ENCODE peak calls at places on chromosomes 5 and 9, in six cellular contexts. F, H, Z, W, G and K are unnamed samples. For H3K9me3, the result is how much of the 10 kb centered on the place peaks cover.

GRCh38 chr9:99031319-99031718 is 73.6 kb upstream of the TGFBR1 start:
- DNase-seq in F (no peak), H (no peak), Z (no peak), W (no peak), G (no peak), K (no peak)

GRCh38 chr9:19186240-19186639 is 44.3 kb upstream of the DENND4C start:
- DNase-seq in F (no peak), H (no peak), Z (no peak), W (no peak), G (no peak), K (no peak)

GRCh38 chr9:98882569-98882923 is 61.2 kb upstream of the COL15A1 start:
- DNase-seq in F (peak), H (no peak), Z (no peak), W (no peak), G (no peak), K (no peak)

GRCh38 chr5:67028371-67028770 is 168.2 kb downstream of the CD180 start:
- DNase-seq in F (no peak), H (no peak), Z (no peak), W (no peak), G (no peak), K (no peak)

GRCh38 chr9:20309209-20309608 is 313.1 kb downstream of the MLLT3 start:
- DNase-seq in F (no peak), H (no peak), Z (no peak), W (no peak), G (no peak), K (no peak)

GRCh38 chr5:24804221-24804681 is 159.5 kb upstream of the CDH10 start:
- DNase-seq in F (no peak), H (no peak), Z (peak), W (no peak), G (no peak), K (no peak)

GRCh38 chr5:68046445-68046844 is 169.1 kb upstream of the PIK3R1 start:
- DNase-seq in F (no peak), H (no peak), Z (peak), W (no peak), G (no peak), K (no peak)

GRCh38 chr5:133819977-133820471 is 148.4 kb downstream of the C5orf15 start:
- DNase-seq in F (peak), H (no peak), Z (no peak), W (no peak), G (no peak), K (no peak)

GRCh38 chr5:173867173-173867679 is 20.9 kb upstream of the CPEB4 start:
- DNase-seq in F (no peak), H (no peak), Z (no peak), W (no peak), G (no peak), K (no peak)

GRCh38 chr5:135356522-135357318 is 42.3 kb downstream of the MACROH2A1 start:
- DNase-seq in F (peak), H (no peak), Z (no peak), W (no peak), G (peak), K (no peak)

GRCh38 chr5:139197710-139198669 is at the start of gene SIL1:
- DNase-seq in F (peak), H (peak), Z (peak), W (peak), G (peak), K (peak)

GRCh38 chr5:179534431-179534830 is 15.9 kb upstream of the RUFY1 start:
- DNase-seq in F (no peak), H (no peak), Z (no peak), W (no peak), G (no peak), K (no peak)

GRCh38 chr5:33231935-33232334 is 208.8 kb upstream of the TARS1 start:
- DNase-seq in F (no peak), H (no peak), Z (no peak), W (no peak), G (no peak), K (no peak)

GRCh38 chr9:136120438-136120844 is 1.8 kb upstream of the TMEM250 start:
- DNase-seq in F (no peak), H (no peak), Z (no peak), W (no peak), G (no peak), K (no peak)

GRCh38 chr5:169450464-169450863 is 133.1 kb upstream of the SPDL1 start:
- DNase-seq in F (no peak), H (no peak), Z (no peak), W (no peak), G (no peak), K (no peak)

GRCh38 chr5:78221964-78222451 is 72.5 kb downstream of the AP3B1 start:
- DNase-seq in F (no peak), H (no peak), Z (peak), W (no peak), G (no peak), K (no peak)

GRCh38 chr9:2087500-2088313 is 72.6 kb downstream of the SMARCA2 start:
- DNase-seq in F (no peak), H (no peak), Z (peak), W (no peak), G (no peak), K (no peak)

GRCh38 chr9:124768275-124768674 is 2.8 kb downstream of the NR6A1 start:
- DNase-seq in F (no peak), H (no peak), Z (no peak), W (no peak), G (no peak), K (no peak)

GRCh38 chr5:59366784-59367183 is 526.7 kb downstream of the PDE4D start:
- DNase-seq in F (no peak), H (no peak), Z (no peak), W (no peak), G (no peak), K (no peak)

GRCh38 chr9:96875460-96876142 is 21.3 kb upstream of the ZNF782 start:
- DNase-seq in F (no peak), H (peak), Z (peak), W (peak), G (peak), K (peak)

GRCh38 chr5:129379406-129379805 is 80.7 kb upstream of the ADAMTS19 start:
- DNase-seq in F (no peak), H (no peak), Z (peak), W (no peak), G (no peak), K (no peak)

GRCh38 chr5:180281706-180282105 is 10.2 kb downstream of the MAPK9 start:
- DNase-seq in F (no peak), H (no peak), Z (no peak), W (no peak), G (no peak), K (no peak)

GRCh38 chr9:136949817-136950655 is 2.0 kb upstream of the LCN12 start:
- DNase-seq in F (peak), H (peak), Z (peak), W (peak), G (peak), K (peak)

GRCh38 chr9:20188616-20189212 is 399.9 kb upstream of the SLC24A2 start:
- DNase-seq in F (no peak), H (no peak), Z (no peak), W (no peak), G (no peak), K (no peak)

GRCh38 chr5:154366353-154366752 is 79.4 kb upstream of the SAP30L start:
- DNase-seq in F (no peak), H (no peak), Z (no peak), W (no peak), G (no peak), K (no peak)

GRCh38 chr9:102114557-102114956 is 376.1 kb upstream of the GRIN3A start:
- DNase-seq in F (no peak), H (no peak), Z (no peak), W (no peak), G (no peak), K (no peak)

GRCh38 chr9:127118597-127119318 is 3.7 kb downstream of the ANGPTL2 start:
- DNase-seq in F (no peak), H (no peak), Z (no peak), W (no peak), G (no peak), K (no peak)

GRCh38 chr5:67283275-67283987 is 86.8 kb upstream of the CD180 start:
- DNase-seq in F (no peak), H (no peak), Z (no peak), W (no peak), G (no peak), K (no peak)

GRCh38 chr9:75866273-75866871 is 24.1 kb upstream of the PCSK5 start:
- DNase-seq in F (no peak), H (no peak), Z (peak), W (no peak), G (peak), K (peak)

GRCh38 chr5:169223595-169223953 is 77.4 kb downstream of the SLIT3 start:
- DNase-seq in F (no peak), H (no peak), Z (no peak), W (no peak), G (no peak), K (peak)

GRCh38 chr5:102719886-102720285 is 35.2 kb upstream of the PAM start:
- DNase-seq in F (no peak), H (no peak), Z (no peak), W (no peak), G (no peak), K (no peak)

GRCh38 chr9:35401011-35401410 is 88.9 kb upstream of the RUSC2 start:
- DNase-seq in F (no peak), H (no peak), Z (no peak), W (no peak), G (no peak), K (no peak)

GRCh38 chr5:130549884-130550552 is 615.0 kb downstream of the HINT1 start:
- DNase-seq in F (no peak), H (no peak), Z (peak), W (no peak), G (no peak), K (no peak)

GRCh38 chr5:141384471-141385267 is 2.1 kb downstream of the PCDHGA7 start:
- DNase-seq in F (peak), H (no peak), Z (no peak), W (no peak), G (no peak), K (no peak)
- H3K9me3 ChIP-seq in F (under half), H (under half), Z (under half), W (under half), G (under half), K (under half)

GRCh38 chr5:963673-964531 is 44.7 kb upstream of the NKD2 start:
- DNase-seq in F (no peak), H (no peak), Z (no peak), W (no peak), G (no peak), K (no peak)
- H3K4me3 ChIP-seq in F (no peak), H (peak), Z (no peak), W (peak), G (no peak), K (no peak)

DNA sequence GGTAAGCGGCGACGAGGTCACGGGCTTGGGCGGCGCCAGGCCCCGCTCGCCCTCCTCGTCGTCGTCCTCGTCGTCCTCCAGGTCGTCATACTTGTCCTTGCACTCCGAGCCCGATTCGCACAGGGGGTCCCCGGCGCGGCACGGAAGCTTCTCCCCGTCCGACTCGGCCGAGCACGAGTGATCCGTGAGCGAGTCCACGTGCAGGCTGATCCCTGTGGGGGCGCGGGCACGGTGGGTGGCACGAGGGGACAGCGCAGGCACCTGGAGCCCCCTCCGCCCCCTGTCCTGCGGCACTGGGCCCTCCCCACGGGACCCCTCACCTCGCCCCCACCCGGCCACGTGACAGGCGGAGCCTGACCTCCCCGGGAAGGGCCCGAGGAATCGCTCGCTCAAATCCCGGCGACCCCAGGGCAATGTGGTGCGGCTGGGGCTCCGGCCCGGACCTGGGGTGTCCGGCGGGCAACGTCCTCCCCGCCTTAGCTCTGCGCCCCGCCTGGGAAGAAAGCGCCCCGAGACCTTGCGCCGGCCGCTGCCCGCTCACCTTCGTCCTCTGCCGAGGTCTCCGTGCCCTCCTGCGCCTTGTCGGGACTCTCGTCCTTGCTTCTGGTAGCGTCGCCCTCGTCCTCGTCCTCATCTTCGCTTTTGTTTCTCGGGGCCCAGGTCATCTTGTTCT is 2.5 kb downstream of the IRX2 start:
- DNase-seq in F (no peak), H (no peak), Z (no peak), W (no peak), G (no peak), K (no peak)
- H3K9me3 ChIP-seq in F (under half), H (under half), Z (under half), W (under half), G (under half), K (under half)

GRCh38 chr5:124631874-124632550 is 114.4 kb downstream of the ZNF608 start:
- DNase-seq in F (no peak), H (no peak), Z (no peak), W (no peak), G (no peak), K (no peak)

GRCh38 chr5:124633209-124633608 is 113.2 kb downstream of the ZNF608 start:
- DNase-seq in F (no peak), H (no peak), Z (no peak), W (no peak), G (no peak), K (peak)

GRCh38 chr5:124628251-124628650 is 118.2 kb downstream of the ZNF608 start:
- DNase-seq in F (no peak), H (no peak), Z (no peak), W (no peak), G (no peak), K (no peak)

GRCh38 chr5:124628721-124629596 is 117.5 kb downstream of the ZNF608 start:
- DNase-seq in F (no peak), H (no peak), Z (peak), W (no peak), G (no peak), K (peak)

GRCh38 chr5:124630767-124631704 is 115.4 kb downstream of the ZNF608 start:
- DNase-seq in F (no peak), H (no peak), Z (no peak), W (no peak), G (no peak), K (no peak)
- H3K4me3 ChIP-seq in F (no peak), H (no peak), Z (no peak), W (no peak), G (no peak), K (no peak)

GRCh38 chr9:93750045-93750444 is 173.7 kb downstream of the PHF2 start:
- DNase-seq in F (no peak), H (no peak), Z (no peak), W (no peak), G (no peak), K (no peak)
- H3K9me3 ChIP-seq in F (under half), H (under half), Z (under half), W (under half), G (under half), K (under half)

DNA sequence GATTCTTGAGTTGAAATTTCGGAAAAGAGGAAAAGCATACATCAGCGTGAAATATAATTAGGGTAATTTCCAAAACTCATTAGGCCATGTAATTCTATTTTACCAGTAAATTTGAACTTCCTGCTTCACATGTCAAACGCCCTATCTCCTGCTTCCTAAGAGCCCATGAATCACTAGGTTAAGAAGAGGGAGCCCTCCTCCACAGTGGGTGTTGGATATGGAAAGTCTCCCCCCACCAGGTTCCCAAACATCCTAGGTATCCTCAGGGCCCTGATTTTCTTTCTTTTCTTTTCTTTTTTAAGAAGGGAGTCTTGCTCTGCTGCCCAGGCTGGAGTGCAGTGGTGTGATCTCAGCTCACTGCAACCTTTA is 115.1 kb downstream of the SUSD1 start:
- DNase-seq in F (no peak), H (no peak), Z (no peak), W (no peak), G (no peak), K (no peak)
- H3K4me3 ChIP-seq in F (no peak), H (no peak), Z (no peak), W (no peak), G (no peak), K (no peak)

GRCh38 chr5:2709996-2710689 is 41.3 kb downstream of the IRX2 start:
- DNase-seq in F (no peak), H (no peak), Z (no peak), W (no peak), G (no peak), K (no peak)
- H3K9me3 ChIP-seq in F (under half), H (under half), Z (under half), W (under half), G (under half), K (under half)

DNA sequence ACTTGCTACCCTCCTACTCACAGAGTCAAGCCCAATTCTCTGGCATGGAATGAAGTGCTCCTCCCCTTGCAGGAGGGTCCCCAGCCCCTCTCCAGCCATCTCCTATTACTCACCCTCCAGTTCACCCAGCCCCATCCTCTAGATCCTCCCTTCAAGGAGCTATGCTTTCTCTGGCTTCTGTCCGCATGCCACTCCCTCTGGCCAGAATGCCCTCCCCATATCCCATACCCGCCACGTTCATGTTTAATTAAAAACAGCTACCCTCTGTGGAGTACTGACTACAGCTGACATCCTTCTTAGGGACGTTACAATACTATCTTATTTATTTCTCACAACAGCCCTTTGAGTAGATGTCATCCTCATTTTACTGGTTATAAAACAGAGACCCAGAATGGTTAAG is 3.0 kb downstream of the F2R start:
- DNase-seq in F (no peak), H (no peak), Z (no peak), W (no peak), G (no peak), K (no peak)
- H3K4me3 ChIP-seq in F (no peak), H (no peak), Z (no peak), W (no peak), G (no peak), K (no peak)